ENCODE peak calls at places on chromosomes 13 and 19, in seven cellular contexts. G is RCC 7860, P is choroid plexus epithelial cell, Y is Kasumi-1, D is B cell, O is fibroblast of villous mesenchyme, J is tibial nerve. I is an unnamed sample.

GRCh38 chr13:27027086-27027667 is 144.4 kb downstream of the USP12 start:
- DNase-seq in D (no peak), P (no peak), J (no peak), O (no peak), G (no peak), Y (no peak), I (no peak)

GRCh38 chr19:18041054-18041453 is 33.1 kb downstream of the ARRDC2 start:
- DNase-seq in G (no peak), O (no peak), J (no peak), Y (no peak), D (no peak), P (no peak), I (no peak)

GRCh38 chr19:55117063-55117635 is 288 bp downstream of the PPP1R12C start:
- DNase-seq in Y (no peak), G (no peak), P (no peak), J (no peak), O (no peak), D (no peak), I (peak)

GRCh38 chr19:49858591-49858985 is 7.6 kb downstream of the PTOV1 start:
- DNase-seq in G (peak), J (peak), P (no peak), Y (no peak), O (no peak), D (no peak), I (no peak)

GRCh38 chr19:18768997-18769891 is 21.9 kb downstream of the COMP start:
- DNase-seq in J (no peak), G (no peak), D (no peak), Y (no peak), O (no peak), P (no peak), I (no peak)

GRCh38 chr19:14061751-14062557 is at the start of gene PALM3:
- DNase-seq in P (no peak), D (no peak), Y (no peak), J (no peak), G (peak), O (no peak), I (no peak)

GRCh38 chr13:101700598-101700997 is 248.1 kb downstream of the ITGBL1 start:
- DNase-seq in J (no peak), Y (no peak), O (no peak), G (no peak), P (peak), D (no peak), I (peak)

GRCh38 chr19:2415973-2416319 is 11.4 kb downstream of the TIMM13 start:
- DNase-seq in D (no peak), O (no peak), P (no peak), J (no peak), Y (no peak), G (no peak), I (no peak)

GRCh38 chr13:20561731-20562130 is 5.2 kb upstream of the IFT88 start:
- DNase-seq in G (no peak), P (no peak), D (no peak), O (no peak), J (no peak), Y (no peak), I (no peak)

GRCh38 chr19:29093553-29093908 is 119.4 kb downstream of the UQCRFS1 start:
- DNase-seq in G (no peak), P (no peak), D (no peak), J (no peak), Y (no peak), O (no peak), I (no peak)

GRCh38 chr19:45913874-45914830 is at the start of gene NANOS2:
- DNase-seq in P (no peak), G (no peak), O (no peak), D (no peak), Y (no peak), J (no peak), I (peak)

GRCh38 chr13:23987331-23987730 is 90.0 kb upstream of the C1QTNF9B start:
- DNase-seq in O (peak), G (no peak), P (peak), J (no peak), D (no peak), Y (no peak), I (no peak)

GRCh38 chr13:23463631-23464030 is 30.1 kb upstream of the SACS start:
- DNase-seq in D (no peak), Y (no peak), O (no peak), J (no peak), G (no peak), P (no peak), I (no peak)

GRCh38 chr19:51501594-51502263 is at the start of gene SIGLEC12:
- DNase-seq in G (no peak), Y (peak), D (no peak), J (no peak), O (no peak), P (no peak), I (no peak)

GRCh38 chr19:38711726-38712153 is 32.5 kb downstream of the CAPN12 start:
- DNase-seq in O (peak), D (no peak), P (peak), Y (no peak), G (peak), J (no peak), I (no peak)

GRCh38 chr13:98509271-98510155 is 67.4 kb downstream of the STK24 start:
- DNase-seq in D (peak), Y (peak), J (no peak), G (peak), O (peak), P (peak), I (peak)

GRCh38 chr19:13098291-13099072 is 4.2 kb downstream of the LYL1 start:
- DNase-seq in G (no peak), P (peak), O (peak), Y (peak), D (peak), J (no peak), I (peak)

GRCh38 chr19:47020992-47021496 is 1.4 kb downstream of the NPAS1 start:
- DNase-seq in J (no peak), Y (no peak), D (peak), P (no peak), G (no peak), O (no peak), I (no peak)

GRCh38 chr19:7505682-7506384 is 10.1 kb upstream of the ZNF358 start:
- DNase-seq in Y (no peak), P (no peak), O (no peak), G (no peak), J (no peak), D (no peak), I (peak)

GRCh38 chr13:98483636-98484288 is 93.1 kb downstream of the STK24 start:
- DNase-seq in D (no peak), P (peak), G (no peak), J (no peak), O (peak), Y (no peak), I (no peak)

I was measured in dermis blood vessel endothelial cell.